ENCODE peak calls at places on chromosome 6, in five cellular contexts. D is EL, J is GM03348, G is heart right ventricle, F is Caco-2. I is an unnamed sample.

GRCh38 chr6:81075974-81076373 is 676.5 kb downstream of the TENT5A start:
- DNase-seq in J (no peak), F (no peak), G (no peak), D (peak), I (no peak)

GRCh38 chr6:134938896-134939295 is 11.0 kb downstream of the ALDH8A1 start:
- DNase-seq in J (no peak), G (no peak), D (peak), F (no peak), I (peak)

GRCh38 chr6:155623450-155624178 is 168.0 kb upstream of the NOX3 start:
- DNase-seq in G (no peak), F (no peak), J (no peak), D (no peak), I (no peak)

GRCh38 chr6:155265843-155266535 is 2.2 kb downstream of the CLDN20 start:
- DNase-seq in J (peak), G (no peak), F (no peak), D (no peak), I (no peak)

GRCh38 chr6:6924708-6925107 is 183.1 kb upstream of the RREB1 start:
- DNase-seq in J (no peak), D (no peak), G (no peak), F (no peak), I (no peak)

GRCh38 chr6:99579781-99580180 is 11.3 kb upstream of the CCNC start:
- DNase-seq in D (no peak), F (no peak), J (no peak), G (no peak), I (no peak)

GRCh38 chr6:141169419-141169818 is 963.3 kb upstream of the GJE1 start:
- DNase-seq in J (peak), G (no peak), D (peak), F (no peak), I (no peak)

GRCh38 chr6:101417899-101418298 is 24.4 kb downstream of the GRIK2 start:
- DNase-seq in F (no peak), J (no peak), D (no peak), G (no peak), I (no peak)

GRCh38 chr6:141562181-141562800 is 570.4 kb upstream of the GJE1 start:
- DNase-seq in F (peak), D (peak), J (peak), G (peak), I (peak)

GRCh38 chr6:116450769-116451740 is 10.1 kb upstream of the CALHM6 start:
- DNase-seq in J (no peak), G (no peak), D (no peak), F (no peak), I (peak)

GRCh38 chr6:113564401-113565161 is 292.6 kb upstream of the MARCKS start:
- DNase-seq in D (peak), J (peak), G (peak), F (no peak), I (peak)

GRCh38 chr6:77880501-77880900 is 227.7 kb downstream of the MEI4 start:
- DNase-seq in G (no peak), F (no peak), D (peak), J (peak), I (no peak)

GRCh38 chr6:158808918-158809678 is 10.1 kb downstream of the EZR start:
- DNase-seq in G (no peak), J (no peak), D (no peak), F (no peak), I (no peak)

GRCh38 chr6:81909981-81910910 is 157.8 kb upstream of the TENT5A start:
- DNase-seq in F (no peak), J (no peak), D (peak), G (no peak), I (no peak)

GRCh38 chr6:139757766-139758655 is 383.6 kb upstream of the CITED2 start:
- DNase-seq in D (peak), J (peak), F (no peak), G (no peak), I (no peak)

GRCh38 chr6:39452306-39452705 is 129.8 kb upstream of the KCNK16 start:
- DNase-seq in G (no peak), F (no peak), J (peak), D (peak), I (no peak)

I was measured in GM13977.